ENCODE peak calls at places on chromosomes 11 and 22, in six cellular contexts. Q is A549; I is CD4-positive, CD25-positive, alpha-beta regulatory T cell; V is ascending aorta; S is psoas muscle; U is aorta. W is an unnamed sample.
A peak's percentile ranks its signal among the peaks of the same experiment; 100 is the strongest.

GRCh38 chr22:44622147-44622427 is 79.9 kb upstream of the PRR5 start:
- DNase-seq in Q (no peak), I (no peak), V (no peak), S (peak; percentile 30), U (peak; percentile 63), W (no peak)

GRCh38 chr11:125317416-125317815 is 152.9 kb downstream of the PKNOX2 start:
- DNase-seq in Q (no peak), I (no peak), V (no peak), S (no peak), U (no peak), W (no peak)

GRCh38 chr11:34318111-34319037 is 39.4 kb downstream of the ABTB2 start:
- DNase-seq in Q (peak; percentile 69), I (no peak), V (no peak), S (no peak), U (no peak), W (no peak)

GRCh38 chr22:29625090-29625825 is 21.8 kb downstream of the NF2 start:
- DNase-seq in Q (peak; percentile 38), I (peak; percentile 13), V (no peak), S (peak; percentile 65), U (no peak), W (peak; percentile 69)

GRCh38 chr11:42762348-42762747 is 549.4 kb upstream of the API5 start:
- DNase-seq in Q (no peak), I (no peak), V (no peak), S (no peak), U (no peak), W (no peak)

GRCh38 chr11:11579012-11579755 is 42.6 kb downstream of the GALNT18 start:
- DNase-seq in Q (no peak), I (no peak), V (no peak), S (no peak), U (no peak), W (peak; percentile 62)

GRCh38 chr22:22087854-22088657 is 105.5 kb upstream of the TOP3B start:
- DNase-seq in Q (no peak), I (no peak), V (no peak), S (no peak), U (no peak), W (no peak)

GRCh38 chr22:33722817-33723216 is 197.5 kb downstream of the LARGE1 start:
- DNase-seq in Q (no peak), I (no peak), V (no peak), S (no peak), U (no peak), W (no peak)

GRCh38 chr11:1358286-1358685 is 31.4 kb upstream of the BRSK2 start:
- DNase-seq in Q (no peak), I (no peak), V (no peak), S (peak; percentile 56), U (peak; percentile 73), W (no peak)

DNA sequence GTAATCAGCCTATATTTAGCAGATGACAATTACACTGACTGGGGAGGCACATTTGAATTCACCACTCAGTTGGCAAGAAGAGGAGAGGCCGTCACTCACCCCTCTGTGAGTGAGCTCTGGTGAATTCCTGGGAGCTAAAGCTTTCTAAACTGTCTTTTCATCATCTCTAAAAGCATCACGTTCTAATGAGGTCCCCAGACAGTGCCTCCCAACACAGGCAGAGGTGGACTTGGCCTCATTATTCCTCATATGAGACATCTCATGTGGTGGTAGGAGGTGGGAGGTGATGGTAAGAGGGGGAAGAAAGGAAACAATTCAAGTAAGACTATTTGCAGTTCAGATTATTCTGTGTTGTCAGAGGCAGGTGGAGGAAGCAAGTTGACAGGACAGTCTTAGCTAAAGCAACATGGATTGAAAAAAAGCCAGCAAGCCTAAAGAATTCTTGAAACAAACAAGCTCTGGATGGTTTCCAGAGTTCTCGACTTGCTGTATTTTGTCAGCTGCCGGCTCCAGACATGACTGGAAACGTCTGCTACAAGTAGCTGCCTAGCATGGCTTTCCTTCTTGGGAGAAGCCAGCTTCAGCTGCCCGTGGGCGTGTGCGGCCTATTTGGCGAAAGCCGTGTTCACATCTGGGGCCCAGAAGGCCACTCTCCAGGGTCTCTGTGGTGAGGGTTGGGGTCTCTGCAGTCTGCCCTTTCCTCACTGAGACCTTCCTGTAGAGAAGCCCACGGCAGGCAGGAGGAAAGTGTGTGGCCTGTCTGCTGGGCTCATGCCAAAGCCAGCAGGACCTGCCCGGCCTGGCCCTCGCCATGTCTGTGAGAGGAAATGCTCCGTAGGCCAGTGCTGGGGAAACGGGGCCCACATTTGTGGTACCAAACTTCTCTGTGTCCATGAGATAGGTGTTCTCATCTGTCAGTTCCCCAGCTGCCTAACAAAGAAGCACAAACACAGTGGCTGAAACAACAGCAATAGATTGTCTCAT is 772.0 kb downstream of the TBC1D22A start:
- DNase-seq in Q (no peak), I (no peak), V (no peak), S (no peak), U (no peak), W (peak; percentile 51)
- H3K27ac ChIP-seq in Q (no peak overlapping the region), I (no peak overlapping the region), V (no peak overlapping the region), S (no peak overlapping the region), U (no peak overlapping the region), W (peak overlapping the region; percentile 88)

DNA sequence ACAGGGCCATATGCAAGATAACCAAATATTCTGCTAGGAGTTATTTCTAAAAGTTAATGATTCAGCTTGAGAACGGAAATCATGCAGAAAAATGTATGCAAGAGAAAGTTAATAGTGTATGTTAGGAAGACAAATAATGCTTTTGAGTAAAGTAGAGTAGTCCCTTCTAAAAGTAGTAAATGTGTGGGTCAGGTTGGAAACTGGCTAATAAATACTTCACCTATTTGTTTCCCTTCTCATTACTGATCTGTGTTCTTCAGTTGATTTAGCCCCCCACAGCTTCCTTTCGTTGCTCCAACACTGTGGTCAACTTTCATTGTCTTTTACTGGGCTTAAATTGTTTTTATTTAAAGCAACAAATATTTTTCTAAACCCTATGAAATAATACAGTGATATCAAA is 444.2 kb downstream of the CNTN5 start:
- DNase-seq in Q (no peak), I (no peak), V (no peak), S (no peak), U (no peak), W (no peak)
- H3K4me3 ChIP-seq in Q (no peak overlapping the region), I (no peak overlapping the region), V (no peak overlapping the region), S (no peak overlapping the region), U (no peak overlapping the region), W (no peak overlapping the region)

GRCh38 chr11:114298701-114299090 is 2.5 kb downstream of the NNMT start:
- DNase-seq in Q (no peak), I (no peak), V (no peak), S (no peak), U (no peak), W (no peak)
- H3K27ac ChIP-seq in Q (peak overlapping the region; percentile 100), I (no peak overlapping the region), V (peak overlapping the region; percentile 99), S (no peak overlapping the region), U (peak overlapping the region; percentile 28), W (no peak overlapping the region)

GRCh38 chr11:3169952-3170755 is 5.0 kb upstream of the OSBPL5 start:
- DNase-seq in Q (no peak), I (no peak), V (no peak), S (peak; percentile 56), U (peak; percentile 74), W (no peak)
- H3K4me3 ChIP-seq in Q (no peak overlapping the region), I (no peak overlapping the region), V (peak overlapping the region; percentile 64), S (peak overlapping the region; percentile 52), U (no peak overlapping the region), W (no peak overlapping the region)

DNA sequence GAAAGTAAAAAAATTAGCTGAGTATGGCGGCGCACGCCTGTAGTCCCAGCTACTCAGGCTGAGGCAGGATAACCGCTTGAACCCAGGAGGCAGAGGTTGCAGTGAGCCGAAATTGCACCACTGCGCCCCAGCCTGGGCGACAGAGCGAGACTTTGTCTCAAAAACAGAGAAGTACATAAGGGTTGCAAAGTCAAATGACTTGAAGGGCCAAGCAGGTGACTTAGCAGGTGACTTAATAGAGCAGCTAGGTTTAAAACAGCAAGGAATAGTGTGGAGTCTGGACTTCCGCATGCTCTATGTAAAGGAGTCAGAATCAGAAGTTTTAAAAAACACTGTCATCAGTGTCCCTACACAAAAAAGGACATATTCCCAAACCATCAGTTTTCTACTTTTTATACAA is 31.7 kb downstream of the EP300 start:
- DNase-seq in Q (no peak), I (no peak), V (no peak), S (no peak), U (no peak), W (no peak)
- H3K27ac ChIP-seq in Q (no peak overlapping the region), I (no peak overlapping the region), V (no peak overlapping the region), S (no peak overlapping the region), U (no peak overlapping the region), W (no peak overlapping the region)